ENCODE peak calls at places on chromosome 11, in seven cellular contexts. E is breast epithelium; U is naive thymus-derived CD4-positive, alpha-beta T cell; K is spleen; M is right lobe of liver; L is aorta; A is prostate gland. I is an unnamed sample.

GRCh38 chr11:16611395-16612233 is 126.8 kb upstream of the C11orf58 start:
- DNase-seq in E (no peak), U (no peak), K (no peak), M (no peak), L (peak; percentile 44), A (no peak), I (no peak)

GRCh38 chr11:69121021-69121420 is 34.7 kb upstream of the SMIM38 start:
- DNase-seq in E (no peak), U (no peak), K (peak; percentile 60), M (no peak), L (peak; percentile 61), A (no peak), I (no peak)

GRCh38 chr11:85086511-85087284 is 540.4 kb downstream of the DLG2 start:
- DNase-seq in E (no peak), U (no peak), K (no peak), M (no peak), L (no peak), A (no peak), I (no peak)

GRCh38 chr11:69975822-69976221 is 102.3 kb upstream of the ANO1 start:
- DNase-seq in E (no peak), U (no peak), K (no peak), M (no peak), L (no peak), A (no peak), I (no peak)

GRCh38 chr11:96393753-96394348 is 4.0 kb downstream of the JRKL start:
- DNase-seq in E (no peak), U (no peak), K (no peak), M (no peak), L (no peak), A (no peak), I (no peak)

GRCh38 chr11:65854161-65854592 is 3.8 kb downstream of the CFL1 start:
- DNase-seq in E (no peak), U (no peak), K (no peak), M (no peak), L (peak; percentile 55), A (no peak), I (no peak)

GRCh38 chr11:124886476-124886875 is 11.2 kb downstream of the ROBO4 start:
- DNase-seq in E (no peak), U (no peak), K (no peak), M (no peak), L (peak; percentile 68), A (no peak), I (peak; percentile 71)

GRCh38 chr11:103863497-103863896 is 172.9 kb upstream of the DDI1 start:
- DNase-seq in E (no peak), U (no peak), K (no peak), M (no peak), L (no peak), A (no peak), I (no peak)

GRCh38 chr11:103673773-103674172 is 362.7 kb upstream of the DDI1 start:
- DNase-seq in E (no peak), U (no peak), K (no peak), M (no peak), L (no peak), A (no peak), I (no peak)

GRCh38 chr11:129440028-129440630 is 64.5 kb downstream of the BARX2 start:
- DNase-seq in E (peak; percentile 42), U (no peak), K (no peak), M (no peak), L (no peak), A (peak; percentile 27), I (no peak)

GRCh38 chr11:575996-576756 is at the start of gene PHRF1:
- DNase-seq in E (peak; percentile 96), U (peak; percentile 93), K (peak; percentile 99), M (peak; percentile 97), L (peak; percentile 97), A (peak; percentile 94), I (peak; percentile 97)

GRCh38 chr11:575324-575995 is 810 bp upstream of the PHRF1 start:
- DNase-seq in E (no peak), U (no peak), K (peak; percentile 95), M (no peak), L (no peak), A (no peak), I (no peak)

GRCh38 chr11:576791-577610 is 731 bp downstream of the PHRF1 start:
- DNase-seq in E (no peak), U (no peak), K (peak; percentile 90), M (peak; percentile 56), L (no peak), A (no peak), I (no peak)

GRCh38 chr11:573146-573759 is 3.0 kb upstream of the PHRF1 start:
- DNase-seq in E (no peak), U (no peak), K (peak; percentile 80), M (peak; percentile 79), L (no peak), A (no peak), I (no peak)

GRCh38 chr11:574632-575323 is 1.5 kb upstream of the PHRF1 start:
- DNase-seq in E (no peak), U (no peak), K (peak; percentile 84), M (no peak), L (no peak), A (no peak), I (no peak)
- H3K4me3 ChIP-seq in E (peak overlapping the region; percentile 49), U (peak overlapping the region; percentile 64), K (peak overlapping the region; percentile 56), M (peak overlapping the region; percentile 74), L (no peak overlapping the region), A (peak overlapping the region; percentile 56), I (peak overlapping the region; percentile 85)

GRCh38 chr11:111301840-111302113 is 3.4 kb downstream of the POU2AF3 start:
- DNase-seq in E (no peak), U (no peak), K (no peak), M (no peak), L (no peak), A (no peak), I (no peak)

GRCh38 chr11:111303476-111303875 is 5.1 kb downstream of the POU2AF3 start:
- DNase-seq in E (no peak), U (no peak), K (no peak), M (peak; percentile 60), L (no peak), A (peak; percentile 81), I (no peak)

GRCh38 chr11:111301004-111301839 is 2.9 kb downstream of the POU2AF3 start:
- DNase-seq in E (no peak), U (no peak), K (no peak), M (peak; percentile 79), L (no peak), A (no peak), I (no peak)

GRCh38 chr11:111300569-111300968 is 2.2 kb downstream of the POU2AF3 start:
- DNase-seq in E (no peak), U (no peak), K (no peak), M (no peak), L (no peak), A (no peak), I (no peak)

GRCh38 chr11:111302298-111302697 is 4.0 kb downstream of the POU2AF3 start:
- DNase-seq in E (no peak), U (no peak), K (no peak), M (no peak), L (no peak), A (no peak), I (no peak)
- H3K27ac ChIP-seq in E (peak overlapping the region; percentile 12), U (no peak overlapping the region), K (no peak overlapping the region), M (no peak overlapping the region), L (no peak overlapping the region), A (peak overlapping the region; percentile 55), I (no peak overlapping the region)

GRCh38 chr11:43311791-43312607 is at the start of gene API5:
- DNase-seq in E (peak; percentile 77), U (peak; percentile 79), K (peak; percentile 98), M (peak; percentile 94), L (peak; percentile 96), A (peak; percentile 87), I (peak; percentile 94)
- H3K4me3 ChIP-seq in E (peak within 1 kb of the TSS; percentile 77), U (peak within 1 kb of the TSS; percentile 60), K (peak within 1 kb of the TSS; percentile 81), M (peak within 1 kb of the TSS; percentile 92), L (peak within 1 kb of the TSS; percentile 22), A (peak within 1 kb of the TSS; percentile 77), I (peak within 1 kb of the TSS; percentile 82)

GRCh38 chr11:120610101-120610500 is 98.6 kb downstream of the GRIK4 start:
- DNase-seq in E (no peak), U (no peak), K (no peak), M (no peak), L (no peak), A (no peak), I (no peak)
- H3K27ac ChIP-seq in E (no peak overlapping the region), U (no peak overlapping the region), K (no peak overlapping the region), M (no peak overlapping the region), L (no peak overlapping the region), A (no peak overlapping the region), I (no peak overlapping the region)

DNA sequence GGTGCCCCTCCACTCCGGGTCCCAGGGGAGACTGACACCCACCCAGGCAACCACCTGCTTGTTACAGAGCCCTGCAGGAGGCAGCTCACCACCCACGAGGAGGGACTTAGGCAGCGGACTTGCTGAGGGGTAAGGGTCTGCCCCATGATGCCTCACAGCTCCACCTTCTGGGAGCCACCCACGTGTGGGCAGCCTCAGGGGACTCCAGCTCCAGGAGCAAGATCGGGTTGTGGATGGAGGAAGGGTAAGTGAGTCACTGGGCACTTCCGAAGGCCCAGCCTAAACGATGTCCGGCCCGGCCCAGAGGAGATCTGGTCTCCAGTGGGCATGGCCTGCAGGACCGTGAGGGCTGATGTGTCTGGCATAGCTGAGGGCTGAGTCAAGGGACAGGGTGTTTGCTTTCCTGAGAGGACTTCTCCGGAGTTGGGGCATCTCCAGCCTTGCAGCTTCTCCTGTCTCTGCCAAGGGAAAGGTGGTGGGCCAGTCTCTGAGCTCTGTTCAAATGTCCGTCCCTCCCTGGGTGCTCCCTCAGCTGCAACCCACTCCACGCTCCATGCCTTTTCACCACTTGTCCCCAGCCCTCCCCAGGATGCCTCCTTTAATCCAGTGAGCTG is 32.3 kb upstream of the P2RY2 start:
- DNase-seq in E (no peak), U (no peak), K (no peak), M (no peak), L (peak; percentile 91), A (no peak), I (peak; percentile 89)
- H3K4me3 ChIP-seq in E (no peak overlapping the region), U (no peak overlapping the region), K (no peak overlapping the region), M (no peak overlapping the region), L (no peak overlapping the region), A (no peak overlapping the region), I (peak overlapping the region; percentile 38)

GRCh38 chr11:3056296-3057068 is 741 bp downstream of the CARS1 start:
- DNase-seq in E (no peak), U (no peak), K (no peak), M (peak; percentile 75), L (peak; percentile 68), A (no peak), I (no peak)

GRCh38 chr11:3052567-3052966 is 4.7 kb downstream of the CARS1 start:
- DNase-seq in E (no peak), U (no peak), K (no peak), M (no peak), L (peak; percentile 66), A (no peak), I (no peak)

GRCh38 chr11:3057069-3057963 is at the start of gene CARS1:
- DNase-seq in E (peak; percentile 94), U (peak; percentile 82), K (peak; percentile 99), M (peak; percentile 97), L (peak; percentile 98), A (peak; percentile 95), I (peak; percentile 98)

GRCh38 chr11:3058753-3059664 is 1.8 kb upstream of the CARS1 start:
- DNase-seq in E (no peak), U (no peak), K (no peak), M (no peak), L (peak; percentile 80), A (no peak), I (no peak)

GRCh38 chr11:3055881-3056280 is 1.3 kb downstream of the CARS1 start:
- DNase-seq in E (no peak), U (no peak), K (no peak), M (no peak), L (peak; percentile 72), A (no peak), I (no peak)
- H3K27ac ChIP-seq in E (peak overlapping the region; percentile 82), U (peak overlapping the region; percentile 91), K (no peak overlapping the region), M (no peak overlapping the region), L (no peak overlapping the region), A (no peak overlapping the region), I (no peak overlapping the region)

GRCh38 chr11:44065161-44065571 is 904 bp upstream of the ACCS start:
- DNase-seq in E (no peak), U (no peak), K (no peak), M (no peak), L (no peak), A (no peak), I (peak; percentile 67)
- H3K4me3 ChIP-seq in E (no peak overlapping the region), U (no peak overlapping the region), K (no peak overlapping the region), M (no peak overlapping the region), L (no peak overlapping the region), A (no peak overlapping the region), I (no peak overlapping the region)

I was measured in coronary artery.